ENCODE peak calls at places on chromosomes 13 and 19, in four cellular contexts. One of them, this sample, is unnamed.

GRCh38 chr13:76812971-76813691 is 73.1 kb downstream of the KCTD12 start:
- DNase-seq in tibial artery: peak
- DNase-seq in HCT116: no peak
- DNase-seq in psoas muscle: peak
- DNase-seq in this sample: no peak

GRCh38 chr19:58581227-58582141 is 8.3 kb upstream of the MZF1 start:
- DNase-seq in tibial artery: peak
- DNase-seq in HCT116: peak
- DNase-seq in psoas muscle: peak
- DNase-seq in this sample: peak

GRCh38 chr19:3097442-3097871 is 3.3 kb downstream of the GNA11 start:
- DNase-seq in tibial artery: no peak
- DNase-seq in HCT116: no peak
- DNase-seq in psoas muscle: no peak
- DNase-seq in this sample: no peak

GRCh38 chr13:77507931-77508776 is 27.4 kb upstream of the SCEL start:
- DNase-seq in tibial artery: no peak
- DNase-seq in HCT116: peak
- DNase-seq in psoas muscle: no peak
- DNase-seq in this sample: no peak

GRCh38 chr13:110359840-110360301 is 52.8 kb downstream of the COL4A2 start:
- DNase-seq in tibial artery: no peak
- DNase-seq in HCT116: no peak
- DNase-seq in psoas muscle: no peak
- DNase-seq in this sample: no peak

GRCh38 chr19:50357178-50358100 is 8.0 kb downstream of the NAPSA start:
- DNase-seq in tibial artery: peak
- DNase-seq in HCT116: no peak
- DNase-seq in psoas muscle: peak
- DNase-seq in this sample: peak

GRCh38 chr13:80340643-80341097 is 256 bp downstream of the SPRY2 start:
- DNase-seq in tibial artery: peak
- DNase-seq in HCT116: no peak
- DNase-seq in psoas muscle: no peak
- DNase-seq in this sample: peak

GRCh38 chr13:113417836-113418721 is 35.2 kb downstream of the ADPRHL1 start:
- DNase-seq in tibial artery: no peak
- DNase-seq in HCT116: no peak
- DNase-seq in psoas muscle: no peak
- DNase-seq in this sample: no peak

GRCh38 chr19:53388168-53388567 is 6.8 kb upstream of the ZNF765 start:
- DNase-seq in tibial artery: no peak
- DNase-seq in HCT116: no peak
- DNase-seq in psoas muscle: no peak
- DNase-seq in this sample: no peak

GRCh38 chr19:1745589-1746031 is 7.7 kb upstream of the ONECUT3 start:
- DNase-seq in tibial artery: no peak
- DNase-seq in HCT116: peak
- DNase-seq in psoas muscle: no peak
- DNase-seq in this sample: no peak

GRCh38 chr19:46466536-46467199 is 4.7 kb downstream of the PNMA8A start:
- DNase-seq in tibial artery: peak
- DNase-seq in HCT116: no peak
- DNase-seq in psoas muscle: peak
- DNase-seq in this sample: no peak

GRCh38 chr19:2309734-2310362 is 1.9 kb upstream of the LINGO3 start:
- DNase-seq in tibial artery: no peak
- DNase-seq in HCT116: no peak
- DNase-seq in psoas muscle: no peak
- DNase-seq in this sample: no peak

GRCh38 chr13:20989883-20990282 is 71.5 kb downstream of the LATS2 start:
- DNase-seq in tibial artery: no peak
- DNase-seq in HCT116: no peak
- DNase-seq in psoas muscle: no peak
- DNase-seq in this sample: no peak

GRCh38 chr19:11261902-11262839 is at the start of gene DOCK6:
- DNase-seq in tibial artery: no peak
- DNase-seq in HCT116: no peak
- DNase-seq in psoas muscle: peak
- DNase-seq in this sample: no peak
- H3K4me3 ChIP-seq in tibial artery: peak
- H3K4me3 ChIP-seq in HCT116: peak
- H3K4me3 ChIP-seq in psoas muscle: peak
- H3K4me3 ChIP-seq in this sample: peak

GRCh38 chr19:24032651-24033050 is 54.3 kb upstream of the ZNF254 start:
- DNase-seq in tibial artery: no peak
- DNase-seq in HCT116: no peak
- DNase-seq in psoas muscle: no peak
- DNase-seq in this sample: no peak
- H3K4me3 ChIP-seq in tibial artery: peak
- H3K4me3 ChIP-seq in HCT116: peak
- H3K4me3 ChIP-seq in psoas muscle: peak
- H3K4me3 ChIP-seq in this sample: no peak

GRCh38 chr13:109273326-109273751 is 513.0 kb downstream of the IRS2 start:
- DNase-seq in tibial artery: no peak
- DNase-seq in HCT116: no peak
- DNase-seq in psoas muscle: no peak
- DNase-seq in this sample: no peak

GRCh38 chr13:109271555-109271954 is 514.8 kb downstream of the IRS2 start:
- DNase-seq in tibial artery: no peak
- DNase-seq in HCT116: no peak
- DNase-seq in psoas muscle: no peak
- DNase-seq in this sample: no peak

GRCh38 chr13:109272595-109273325 is 513.6 kb downstream of the IRS2 start:
- DNase-seq in tibial artery: no peak
- DNase-seq in HCT116: no peak
- DNase-seq in psoas muscle: no peak
- DNase-seq in this sample: no peak

GRCh38 chr13:109271061-109271460 is 515.3 kb downstream of the IRS2 start:
- DNase-seq in tibial artery: no peak
- DNase-seq in HCT116: no peak
- DNase-seq in psoas muscle: no peak
- DNase-seq in this sample: no peak

DNA sequence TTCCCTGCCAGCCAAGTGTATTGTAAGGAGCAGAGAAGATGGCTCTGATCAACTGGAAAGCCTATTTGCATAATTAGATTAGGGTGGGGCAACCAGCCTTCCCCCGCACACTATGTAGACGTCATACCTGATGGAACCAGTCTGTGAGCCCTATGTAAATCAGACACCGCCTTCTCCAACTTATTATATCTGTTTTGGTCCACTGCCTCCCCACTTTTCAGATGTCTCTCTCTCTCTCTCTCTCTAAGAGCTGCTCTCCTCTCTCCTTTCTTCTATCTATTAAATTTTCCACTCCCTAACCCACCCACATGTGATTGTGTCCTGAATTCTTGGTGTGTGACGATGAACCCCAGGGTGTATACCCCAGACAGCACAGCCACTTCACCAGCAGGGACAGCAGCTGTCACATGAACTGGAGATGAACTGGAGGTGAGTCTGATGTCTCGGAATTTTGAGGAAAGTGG is 514.4 kb downstream of the IRS2 start:
- DNase-seq in tibial artery: no peak
- DNase-seq in HCT116: peak
- DNase-seq in psoas muscle: no peak
- DNase-seq in this sample: no peak
- H3K4me3 ChIP-seq in tibial artery: no peak
- H3K4me3 ChIP-seq in HCT116: peak
- H3K4me3 ChIP-seq in psoas muscle: no peak
- H3K4me3 ChIP-seq in this sample: no peak

GRCh38 chr13:97948041-97948440 is 5.4 kb upstream of the IPO5 start:
- DNase-seq in tibial artery: no peak
- DNase-seq in HCT116: no peak
- DNase-seq in psoas muscle: no peak
- DNase-seq in this sample: no peak
- H3K4me3 ChIP-seq in tibial artery: no peak
- H3K4me3 ChIP-seq in HCT116: no peak
- H3K4me3 ChIP-seq in psoas muscle: no peak
- H3K4me3 ChIP-seq in this sample: no peak

GRCh38 chr13:26048745-26049144 is 3.1 kb downstream of the SHISA2 start:
- DNase-seq in tibial artery: no peak
- DNase-seq in HCT116: no peak
- DNase-seq in psoas muscle: no peak
- DNase-seq in this sample: no peak

GRCh38 chr13:26051231-26052135 is at the start of gene SHISA2:
- DNase-seq in tibial artery: no peak
- DNase-seq in HCT116: no peak
- DNase-seq in psoas muscle: peak
- DNase-seq in this sample: no peak

GRCh38 chr13:26053418-26053980 is 1.7 kb upstream of the SHISA2 start:
- DNase-seq in tibial artery: no peak
- DNase-seq in HCT116: no peak
- DNase-seq in psoas muscle: no peak
- DNase-seq in this sample: no peak

GRCh38 chr13:26050568-26051230 is 1.1 kb downstream of the SHISA2 start:
- DNase-seq in tibial artery: no peak
- DNase-seq in HCT116: no peak
- DNase-seq in psoas muscle: peak
- DNase-seq in this sample: peak

DNA sequence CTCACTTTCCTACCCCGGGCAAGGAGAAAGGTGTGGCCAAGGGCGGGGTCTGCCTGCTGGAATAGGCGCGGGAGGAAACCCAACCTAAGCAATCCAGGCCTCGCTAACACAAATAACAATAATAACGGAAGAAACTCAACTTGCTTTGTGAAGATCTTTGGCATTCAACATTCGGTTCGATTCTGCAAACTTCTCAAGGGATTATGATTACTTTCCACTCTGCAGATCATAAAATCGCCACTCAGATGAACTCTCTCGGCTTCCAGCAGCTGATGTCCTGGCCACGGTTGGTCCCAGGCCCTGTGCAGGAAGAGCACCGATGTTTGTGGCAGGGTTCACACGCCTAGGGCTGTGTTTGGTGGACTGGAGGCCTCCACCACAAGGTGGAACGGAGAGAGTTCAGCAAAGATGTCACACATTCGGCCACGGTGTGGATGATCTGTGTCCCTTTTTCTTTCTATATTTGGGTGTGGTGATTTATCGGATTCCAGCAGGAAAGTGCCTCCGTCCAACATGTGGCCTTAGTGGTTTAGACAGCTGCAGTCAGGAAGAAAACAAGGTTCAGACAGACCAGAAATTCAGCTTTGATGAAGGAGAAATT is 420 bp upstream of the SHISA2 start:
- DNase-seq in tibial artery: no peak
- DNase-seq in HCT116: no peak
- DNase-seq in psoas muscle: no peak
- DNase-seq in this sample: peak
- H3K4me3 ChIP-seq in tibial artery: peak
- H3K4me3 ChIP-seq in HCT116: no peak
- H3K4me3 ChIP-seq in psoas muscle: peak
- H3K4me3 ChIP-seq in this sample: no peak

GRCh38 chr13:30932481-30933333 is at the start of gene TEX26:
- DNase-seq in tibial artery: no peak
- DNase-seq in HCT116: no peak
- DNase-seq in psoas muscle: no peak
- DNase-seq in this sample: no peak
- H3K4me3 ChIP-seq in tibial artery: peak
- H3K4me3 ChIP-seq in HCT116: no peak
- H3K4me3 ChIP-seq in psoas muscle: peak
- H3K4me3 ChIP-seq in this sample: no peak

GRCh38 chr19:7921955-7922840 is 2.1 kb downstream of the SNAPC2 start:
- DNase-seq in tibial artery: no peak
- DNase-seq in HCT116: no peak
- DNase-seq in psoas muscle: peak
- DNase-seq in this sample: no peak

GRCh38 chr19:7920520-7921301 is 573 bp downstream of the SNAPC2 start:
- DNase-seq in tibial artery: peak
- DNase-seq in HCT116: peak
- DNase-seq in psoas muscle: peak
- DNase-seq in this sample: peak

GRCh38 chr19:7919681-7920519 is at the start of gene SNAPC2:
- DNase-seq in tibial artery: peak
- DNase-seq in HCT116: peak
- DNase-seq in psoas muscle: peak
- DNase-seq in this sample: peak

GRCh38 chr19:7922841-7923205 is 2.7 kb downstream of the SNAPC2 start:
- DNase-seq in tibial artery: no peak
- DNase-seq in HCT116: no peak
- DNase-seq in psoas muscle: no peak
- DNase-seq in this sample: no peak

DNA sequence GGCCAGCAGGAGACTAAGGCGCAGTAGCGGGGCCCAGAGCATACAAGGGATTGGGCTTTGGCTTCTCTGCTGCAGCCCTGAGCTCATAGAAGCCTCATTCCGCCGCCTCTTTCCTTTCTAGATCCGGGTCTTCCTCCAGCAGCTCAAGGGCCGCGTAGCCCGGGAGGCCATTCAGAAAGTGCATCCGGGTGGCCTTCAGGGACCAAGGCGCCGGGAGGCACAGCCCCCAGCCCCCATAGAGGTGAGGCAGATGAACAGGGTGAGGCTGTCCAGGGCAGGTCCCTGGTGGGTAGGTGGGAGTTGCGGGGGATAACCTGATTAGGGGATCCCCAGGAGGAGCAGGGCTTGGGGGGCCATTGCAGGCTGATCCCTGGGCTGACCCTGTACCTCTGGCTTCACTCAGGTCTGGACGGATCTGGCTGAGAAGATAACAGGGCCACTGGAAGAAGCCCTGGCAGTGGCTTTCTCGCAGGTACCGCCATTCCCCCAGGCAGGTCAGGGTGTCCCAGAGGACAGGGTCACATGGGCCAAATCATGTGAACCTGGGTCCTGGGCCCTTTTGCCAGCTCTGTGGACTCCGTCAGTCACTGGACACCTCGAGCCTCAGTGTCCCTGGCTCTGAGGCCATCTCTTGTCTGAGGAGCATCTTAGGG is 1.3 kb downstream of the SNAPC2 start:
- DNase-seq in tibial artery: no peak
- DNase-seq in HCT116: no peak
- DNase-seq in psoas muscle: no peak
- DNase-seq in this sample: no peak
- H3K4me3 ChIP-seq in tibial artery: peak
- H3K4me3 ChIP-seq in HCT116: peak
- H3K4me3 ChIP-seq in psoas muscle: peak
- H3K4me3 ChIP-seq in this sample: peak

GRCh38 chr19:37738371-37738770 is 18.8 kb upstream of the ZNF607 start:
- DNase-seq in tibial artery: no peak
- DNase-seq in HCT116: no peak
- DNase-seq in psoas muscle: no peak
- DNase-seq in this sample: no peak
- H3K4me3 ChIP-seq in tibial artery: no peak
- H3K4me3 ChIP-seq in HCT116: no peak
- H3K4me3 ChIP-seq in psoas muscle: no peak
- H3K4me3 ChIP-seq in this sample: no peak

DNA sequence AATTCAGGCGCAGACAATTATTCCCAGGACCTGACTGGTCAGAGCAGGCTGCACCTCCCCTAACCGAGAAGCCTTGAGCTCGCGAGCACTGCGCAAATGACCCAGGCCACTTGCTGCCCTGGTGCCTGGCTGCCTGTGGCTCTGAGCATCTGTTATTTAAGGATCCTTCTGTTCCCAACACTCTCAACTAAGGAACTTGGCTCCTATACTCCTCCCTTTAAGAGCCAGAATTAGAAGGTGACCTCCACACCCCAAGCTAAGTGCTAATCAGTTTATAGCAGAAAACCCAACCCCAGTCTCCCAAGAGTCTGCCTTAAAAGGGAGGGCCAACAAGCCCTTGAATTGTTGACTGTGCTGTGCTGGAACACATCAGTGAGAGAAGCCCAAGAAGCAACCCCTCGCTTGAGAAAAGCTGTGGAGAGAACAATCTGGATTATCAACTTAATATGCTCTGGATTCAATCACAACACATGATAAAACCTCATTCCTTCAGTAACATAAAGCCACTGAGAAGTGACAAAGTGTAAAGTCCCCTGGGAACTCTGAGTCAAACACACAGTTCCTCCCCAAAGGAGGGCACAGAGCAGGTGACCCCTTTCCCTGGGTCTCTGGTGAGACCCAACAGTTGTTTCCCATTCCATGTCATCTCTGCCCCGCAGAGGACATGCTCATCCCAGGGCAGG is 14.6 kb downstream of the AKAP8L start:
- DNase-seq in tibial artery: peak
- DNase-seq in HCT116: no peak
- DNase-seq in psoas muscle: no peak
- DNase-seq in this sample: no peak
- H3K4me3 ChIP-seq in tibial artery: no peak
- H3K4me3 ChIP-seq in HCT116: no peak
- H3K4me3 ChIP-seq in psoas muscle: peak
- H3K4me3 ChIP-seq in this sample: no peak

This sample was measured in lung.